ENCODE peak calls at places on chromosome 19, in six cellular contexts. J is heart right ventricle, E is endodermal cell, G is pancreas, C is lower leg skin, S is A673. R is an unnamed sample.

GRCh38 chr19:42068756-42069571 is 1.0 kb downstream of the GRIK5 start:
- DNase-seq in J (no peak), S (no peak), E (peak), C (no peak), G (no peak), R (no peak)

GRCh38 chr19:2567580-2567979 is 91.7 kb downstream of the GADD45B start:
- DNase-seq in G (no peak), S (no peak), E (peak), J (peak), C (peak), R (no peak)

GRCh38 chr19:398719-399118 is 10.2 kb downstream of the C2CD4C start:
- DNase-seq in S (no peak), G (peak), C (peak), E (no peak), J (no peak), R (no peak)

GRCh38 chr19:30406220-30406944 is 34.2 kb downstream of the ZNF536 start:
- DNase-seq in S (peak), C (peak), E (peak), G (peak), J (peak), R (no peak)

GRCh38 chr19:3643592-3644313 is 17.2 kb upstream of the CACTIN start:
- DNase-seq in S (no peak), E (no peak), C (no peak), J (no peak), G (no peak), R (no peak)

GRCh38 chr19:47093841-47094240 is 19.7 kb downstream of the ZC3H4 start:
- DNase-seq in J (no peak), G (no peak), C (no peak), S (no peak), E (no peak), R (no peak)

GRCh38 chr19:45568732-45569131 is 15.9 kb downstream of the OPA3 start:
- DNase-seq in E (no peak), G (no peak), J (no peak), S (peak), C (no peak), R (peak)

GRCh38 chr19:676007-676342 is 217 bp upstream of the FSTL3 start:
- DNase-seq in J (no peak), S (no peak), E (no peak), C (no peak), G (no peak), R (no peak)

GRCh38 chr19:12703056-12703455 is 6.6 kb upstream of the FBXW9 start:
- DNase-seq in C (no peak), G (no peak), E (peak), J (no peak), S (peak), R (no peak)

GRCh38 chr19:6425732-6426686 is 1.4 kb upstream of the KHSRP start:
- DNase-seq in J (no peak), S (no peak), E (no peak), G (peak), C (peak), R (no peak)

GRCh38 chr19:4635763-4636135 is 3.6 kb upstream of the TNFAIP8L1 start:
- DNase-seq in J (no peak), G (peak), S (no peak), E (peak), C (no peak), R (no peak)

GRCh38 chr19:33405491-33406461 is 32.3 kb downstream of the CEBPG start:
- DNase-seq in S (no peak), C (no peak), J (no peak), G (no peak), E (no peak), R (no peak)

GRCh38 chr19:40365010-40365409 is 16.5 kb downstream of the PLD3 start:
- DNase-seq in J (no peak), C (no peak), S (no peak), G (no peak), E (no peak), R (no peak)
- H3K4me3 ChIP-seq in J (peak), C (no peak), S (peak), G (no peak), E (peak), R (peak)

DNA sequence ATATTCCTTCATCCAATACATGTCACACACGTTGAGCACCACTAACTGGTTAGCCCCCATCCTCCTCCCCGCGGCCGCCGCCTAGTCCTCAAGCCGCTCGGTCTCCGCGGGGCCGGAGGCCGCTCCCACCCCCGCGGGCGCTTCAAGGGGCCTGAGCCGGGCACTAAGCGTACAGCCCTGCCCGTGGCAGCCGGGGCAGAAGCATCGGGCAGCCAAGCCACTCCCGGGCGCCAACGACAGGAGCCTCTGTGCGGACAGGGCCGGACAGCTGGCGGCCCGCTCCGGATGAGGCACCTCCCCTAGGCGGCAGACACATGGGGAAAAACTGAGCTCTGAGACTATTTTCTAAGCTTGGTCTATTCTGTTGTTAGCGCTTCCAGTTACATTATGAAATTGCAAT is 2.8 kb upstream of the ZNF543 start:
- DNase-seq in S (no peak), C (no peak), E (peak), G (no peak), J (peak), R (no peak)
- H3K4me3 ChIP-seq in S (no peak), C (no peak), E (no peak), G (no peak), J (peak), R (peak)

DNA sequence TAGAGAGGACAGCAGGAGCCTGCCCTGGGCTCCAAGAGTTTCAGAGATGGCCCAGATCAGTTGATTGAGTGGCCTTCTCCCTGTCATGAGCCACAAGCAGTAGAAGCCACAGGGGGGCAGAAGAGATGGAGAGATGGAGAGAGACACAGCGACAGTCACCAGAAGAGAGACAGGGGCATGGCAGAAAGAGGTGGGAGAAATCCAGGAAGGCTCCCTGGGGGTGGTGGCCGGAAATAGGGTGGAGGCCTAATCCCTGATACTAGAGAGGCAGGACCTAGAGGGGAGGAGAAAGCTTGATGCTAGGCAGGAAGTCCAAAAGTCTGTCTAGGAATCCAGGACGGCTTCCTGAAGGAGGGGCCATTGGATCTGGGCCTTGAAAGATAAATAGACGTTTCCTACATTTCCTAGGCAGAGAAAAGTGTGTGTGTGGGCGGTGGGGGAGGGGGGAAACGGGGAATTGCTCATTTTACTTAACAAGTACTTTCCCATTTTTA is 9.6 kb upstream of the TPM4 start:
- DNase-seq in S (peak), J (no peak), G (no peak), E (no peak), C (peak), R (no peak)
- H3K4me3 ChIP-seq in S (no peak), J (no peak), G (no peak), E (no peak), C (no peak), R (no peak)

GRCh38 chr19:54407780-54408179 is 7.5 kb upstream of the TTYH1 start:
- DNase-seq in S (no peak), E (no peak), C (no peak), G (no peak), J (no peak), R (no peak)
- H3K4me3 ChIP-seq in S (no peak), E (no peak), C (no peak), G (no peak), J (no peak), R (no peak)

DNA sequence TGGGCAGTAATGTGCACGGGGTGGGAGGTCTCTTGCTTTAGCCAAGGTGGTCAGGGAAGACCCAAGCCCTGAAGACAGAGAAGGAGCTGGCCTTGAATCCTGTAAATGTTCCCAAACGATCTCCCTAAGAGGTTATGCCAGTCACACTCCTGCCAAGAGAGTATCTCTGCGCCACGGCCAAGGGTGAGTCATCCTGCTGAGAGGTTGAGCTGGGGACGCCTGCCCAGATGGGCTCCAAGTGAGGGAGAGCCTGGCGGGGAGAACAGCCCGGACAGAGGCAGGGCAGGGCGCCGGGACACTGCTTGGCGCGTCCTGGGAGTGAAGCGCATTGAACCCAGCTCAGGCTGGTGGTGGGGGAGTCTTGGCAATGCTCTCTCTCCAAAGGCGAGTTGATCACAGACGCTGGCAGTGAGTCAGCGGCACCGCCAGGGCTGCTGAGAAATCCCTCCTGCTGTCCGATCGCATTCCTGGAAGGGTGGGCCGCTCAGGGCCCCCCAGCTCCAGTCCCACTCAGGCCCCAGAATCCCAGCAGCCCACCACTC is 16.4 kb downstream of the SULT2B1 start:
- DNase-seq in G (peak), E (peak), S (peak), C (peak), J (peak), R (peak)
- H3K4me3 ChIP-seq in G (peak), E (no peak), S (no peak), C (no peak), J (no peak), R (no peak)

GRCh38 chr19:39388657-39389056 is 2.2 kb downstream of the PAF1 start:
- DNase-seq in J (no peak), S (no peak), C (no peak), G (peak), E (no peak), R (no peak)
- H3K4me3 ChIP-seq in J (no peak), S (no peak), C (no peak), G (no peak), E (no peak), R (no peak)

DNA sequence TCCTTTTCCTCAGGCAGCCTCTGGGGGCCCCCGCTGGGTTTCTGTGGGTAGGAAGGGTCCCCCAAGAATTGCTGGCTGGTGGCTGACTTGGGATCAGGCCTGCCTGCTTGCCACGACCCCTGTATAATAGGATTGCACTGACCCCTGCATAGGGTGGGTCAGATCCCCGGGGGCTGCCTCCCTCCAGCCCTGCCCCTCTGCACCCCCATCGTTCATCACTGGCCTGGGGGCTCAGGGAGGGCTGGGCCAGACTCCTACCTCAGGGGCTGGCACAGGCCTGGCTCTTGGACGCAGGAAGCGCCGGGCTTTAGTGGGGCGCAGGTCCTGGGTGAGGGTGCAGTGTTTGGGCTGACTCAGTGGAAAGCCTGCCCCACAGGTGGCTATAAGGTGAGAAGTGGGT is 10.6 kb downstream of the NDUFB7 start:
- DNase-seq in E (no peak), C (no peak), J (no peak), S (no peak), G (no peak), R (no peak)
- H3K4me3 ChIP-seq in E (no peak), C (no peak), J (no peak), S (no peak), G (no peak), R (no peak)

DNA sequence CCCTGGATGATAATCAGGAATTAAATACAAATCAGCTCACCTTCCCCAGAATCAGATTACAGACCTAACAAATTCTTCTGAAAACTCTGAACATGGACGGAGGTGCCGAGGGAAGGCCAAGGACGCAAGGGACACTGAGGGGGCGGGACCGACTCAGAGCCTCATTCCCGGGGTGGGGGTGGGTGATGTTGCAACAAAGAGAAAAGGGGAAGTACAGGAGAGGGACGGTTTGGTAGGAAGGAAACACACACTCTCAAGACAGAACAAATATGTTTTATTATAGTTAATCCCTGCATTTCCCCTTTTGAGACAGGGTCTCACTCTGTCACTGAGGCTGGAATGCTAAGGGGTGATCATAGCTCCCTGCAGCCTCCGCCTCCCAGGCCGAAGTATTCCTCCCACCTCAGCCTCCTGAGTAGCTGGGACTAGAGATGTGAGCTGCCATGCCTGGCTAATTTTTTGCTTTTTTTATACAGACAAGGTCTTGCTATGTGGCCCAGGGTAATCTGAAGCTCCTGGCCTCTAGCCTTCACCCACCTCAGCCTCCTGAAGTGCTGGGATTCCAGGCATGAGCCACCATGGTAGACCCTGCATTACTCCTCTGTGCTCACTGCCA is 786 bp upstream of the LILRA2 start:
- DNase-seq in G (no peak), C (no peak), E (no peak), S (no peak), J (no peak), R (no peak)
- H3K4me3 ChIP-seq in G (no peak), C (no peak), E (no peak), S (no peak), J (no peak), R (no peak)

R was measured in skeletal muscle cell.